ENCODE peak calls at places on chromosomes 16 and 17, in six cellular contexts. M is H1, T is stomach, K is spleen, N is HCT116, Y is transverse colon. W is an unnamed sample.

GRCh38 chr17:55158439-55158838 is 106.3 kb upstream of the HLF start:
- DNase-seq in K (no peak), T (no peak), N (no peak), M (no peak), Y (no peak), W (no peak)

GRCh38 chr17:82201498-82201910 is 11.1 kb downstream of the CCDC57 start:
- DNase-seq in Y (no peak), N (no peak), K (no peak), T (peak), M (no peak), W (no peak)

GRCh38 chr16:56729351-56729735 is 586 bp upstream of the NUP93 start:
- DNase-seq in K (no peak), Y (no peak), T (no peak), M (no peak), N (no peak), W (no peak)

GRCh38 chr17:72120878-72121163 is at the start of gene SOX9:
- DNase-seq in T (peak), M (peak), N (peak), K (no peak), Y (peak), W (no peak)

GRCh38 chr16:67378642-67379041 is 14.7 kb downstream of the TPPP3 start:
- DNase-seq in Y (no peak), N (no peak), T (no peak), K (no peak), M (no peak), W (no peak)

GRCh38 chr16:2704983-2705275 is 15.1 kb downstream of the PRSS27 start:
- DNase-seq in M (no peak), T (no peak), N (no peak), Y (no peak), K (no peak), W (no peak)

GRCh38 chr16:49348408-49349176 is 25.0 kb upstream of the C16orf78 start:
- DNase-seq in T (no peak), K (no peak), M (no peak), N (peak), Y (no peak), W (peak)

GRCh38 chr16:49336581-49336980 is 37.0 kb upstream of the C16orf78 start:
- DNase-seq in T (peak), K (no peak), N (no peak), Y (no peak), M (no peak), W (no peak)

GRCh38 chr17:77815127-77815905 is 143.2 kb upstream of the TNRC6C start:
- DNase-seq in K (peak), T (no peak), N (no peak), Y (no peak), M (no peak), W (no peak)

GRCh38 chr16:12341966-12342365 is 365.4 kb downstream of the SNX29 start:
- DNase-seq in K (no peak), N (no peak), Y (no peak), M (no peak), T (no peak), W (no peak)

GRCh38 chr16:68081796-68082567 is 3.2 kb upstream of the NFATC3 start:
- DNase-seq in K (no peak), Y (no peak), T (no peak), N (no peak), M (no peak), W (no peak)

GRCh38 chr16:8623634-8624033 is 2.1 kb downstream of the METTL22 start:
- DNase-seq in Y (no peak), N (no peak), M (no peak), K (no peak), T (no peak), W (peak)

GRCh38 chr16:57984443-57985203 is 13.7 kb upstream of the CNGB1 start:
- DNase-seq in M (peak), K (peak), N (no peak), T (peak), Y (peak), W (peak)

GRCh38 chr16:21646091-21646490 is 6.3 kb downstream of the IGSF6 start:
- DNase-seq in T (no peak), M (no peak), Y (no peak), K (no peak), N (no peak), W (no peak)

GRCh38 chr16:22977294-22977697 is 163.3 kb downstream of the HS3ST2 start:
- DNase-seq in M (no peak), Y (no peak), T (no peak), N (peak), K (no peak), W (no peak)

GRCh38 chr16:4944333-4945281 is 7.7 kb upstream of the PPL start:
- DNase-seq in T (peak), Y (peak), K (no peak), M (no peak), N (peak), W (peak)

GRCh38 chr16:5581963-5582362 is 484.4 kb upstream of the EEF2KMT start:
- DNase-seq in Y (no peak), M (no peak), K (no peak), N (no peak), T (no peak), W (no peak)

GRCh38 chr16:72317378-72317777 is 145.4 kb upstream of the PMFBP1 start:
- DNase-seq in T (no peak), Y (no peak), K (no peak), M (no peak), N (no peak), W (no peak)

DNA sequence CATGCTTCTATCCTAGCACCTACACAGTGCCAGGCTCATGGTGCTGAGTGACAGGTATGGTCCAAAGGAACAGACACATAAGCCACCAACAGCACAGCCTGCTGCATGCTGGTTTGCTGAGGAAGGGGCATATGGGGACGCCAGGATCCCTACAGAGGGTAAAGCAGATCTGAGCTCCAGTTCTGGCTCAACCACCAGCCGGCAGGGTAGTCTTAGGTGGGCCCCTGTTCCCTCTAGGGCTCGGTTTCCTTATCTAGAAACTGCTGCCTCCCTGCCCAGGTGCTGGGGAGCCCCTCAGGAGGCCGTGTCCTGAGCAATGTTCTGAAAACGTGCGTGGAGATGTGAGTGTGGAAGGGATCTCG is 24.2 kb upstream of the MRPS23 start:
- DNase-seq in N (no peak), K (no peak), T (no peak), Y (no peak), M (no peak), W (no peak)
- H3K4me3 ChIP-seq in N (no peak), K (no peak), T (no peak), Y (peak), M (peak), W (no peak)

GRCh38 chr17:42795465-42795864 is 3.0 kb downstream of the COA3 start:
- DNase-seq in K (no peak), Y (peak), M (no peak), T (no peak), N (no peak), W (no peak)

GRCh38 chr17:42797067-42798007 is 1.2 kb downstream of the COA3 start:
- DNase-seq in T (peak), N (no peak), M (no peak), Y (peak), K (no peak), W (no peak)

GRCh38 chr17:42796066-42796758 is 2.3 kb downstream of the COA3 start:
- DNase-seq in K (no peak), Y (no peak), M (no peak), N (no peak), T (no peak), W (no peak)

GRCh38 chr17:42798011-42798382 is 507 bp downstream of the COA3 start:
- DNase-seq in N (no peak), K (no peak), T (no peak), Y (no peak), M (no peak), W (no peak)

GRCh38 chr17:42798383-42799380 is at the start of the genes CNTD1 and COA3:
- DNase-seq in T (peak), N (peak), M (peak), K (peak), Y (peak), W (peak)
- TF ChIP-seq POLR2AphosphoS5 in T (peak), N (peak), M (peak), K (peak), Y (peak), W (peak)

DNA sequence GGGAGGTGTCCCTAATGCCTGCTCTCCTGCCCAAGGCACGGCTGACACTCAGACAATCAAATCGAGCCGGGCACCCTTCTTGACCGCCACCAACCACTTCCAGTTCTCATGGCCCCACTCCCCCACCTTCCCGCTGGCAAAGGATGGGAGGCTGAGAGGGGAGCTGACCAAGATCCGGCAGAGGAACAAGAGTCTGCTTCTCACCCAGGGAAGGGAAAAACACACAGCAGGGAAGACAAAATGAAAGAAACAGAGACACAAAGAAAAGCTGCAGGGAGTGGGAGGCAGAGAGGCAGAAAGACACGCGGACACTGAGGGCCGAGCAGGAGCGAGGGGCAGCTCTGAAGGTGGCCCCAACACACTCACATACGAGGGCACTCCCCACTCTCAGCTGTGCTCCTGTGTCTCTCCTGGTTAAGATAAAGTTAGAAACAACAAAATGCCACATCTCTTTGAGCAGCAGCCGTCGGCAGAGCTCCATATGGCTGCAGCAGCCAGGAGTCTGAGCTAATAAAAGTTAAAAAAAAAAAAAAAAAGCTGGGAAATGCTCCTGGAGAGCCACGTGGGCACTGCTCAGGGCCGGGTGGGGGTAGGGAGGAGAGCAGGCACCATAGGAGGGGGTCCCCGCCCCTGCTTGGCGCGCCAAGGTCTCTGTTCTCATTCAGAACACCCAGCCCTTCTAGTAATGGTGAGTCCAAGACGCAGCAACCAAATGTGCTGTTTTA is 7.4 kb downstream of the LRRC75A start:
- DNase-seq in T (no peak), Y (no peak), M (no peak), N (no peak), K (peak), W (no peak)
- H3K4me3 ChIP-seq in T (no peak), Y (peak), M (peak), N (no peak), K (no peak), W (no peak)

GRCh38 chr17:8801135-8801840 is 2.1 kb upstream of the MFSD6L start:
- DNase-seq in K (no peak), N (no peak), M (no peak), T (no peak), Y (no peak), W (no peak)

GRCh38 chr17:8800656-8801055 is 1.5 kb upstream of the MFSD6L start:
- DNase-seq in K (no peak), N (no peak), M (no peak), Y (no peak), T (no peak), W (no peak)

GRCh38 chr17:8799001-8799850 is at the start of gene MFSD6L:
- DNase-seq in Y (peak), T (peak), K (peak), N (no peak), M (peak), W (no peak)

GRCh38 chr17:8798176-8799000 is 777 bp downstream of the MFSD6L start:
- DNase-seq in T (no peak), M (no peak), Y (no peak), N (no peak), K (no peak), W (no peak)

DNA sequence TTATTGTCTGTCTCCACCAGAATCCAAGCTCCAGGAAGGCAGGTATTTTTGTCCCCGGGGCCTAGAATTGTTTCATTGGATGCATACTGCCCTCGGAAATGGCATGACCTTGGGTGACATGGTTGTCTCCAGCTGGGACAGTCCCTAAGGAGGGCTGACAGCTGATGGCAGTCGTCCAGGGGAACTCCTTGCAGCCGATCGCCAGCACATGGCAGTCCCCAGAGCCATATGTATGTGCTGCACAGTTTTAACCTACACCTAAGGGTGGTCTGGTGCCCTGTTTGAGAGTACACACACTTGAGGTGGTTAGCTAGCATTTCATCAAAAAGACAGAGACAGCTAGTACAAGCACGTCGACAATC is 667 bp upstream of the MFSD6L start:
- DNase-seq in N (no peak), T (no peak), Y (no peak), K (no peak), M (no peak), W (no peak)
- TF ChIP-seq POLR2AphosphoS5 in N (no peak), T (no peak), Y (no peak), K (no peak), M (no peak), W (no peak)

GRCh38 chr17:39209317-39210092 is 9.4 kb downstream of the RPL19 start:
- DNase-seq in K (peak), T (peak), N (no peak), M (no peak), Y (peak), W (peak)
- H3K4me3 ChIP-seq in K (no peak), T (peak), N (no peak), M (peak), Y (peak), W (no peak)

GRCh38 chr17:8066841-8067775 is 20.4 kb downstream of the ALOX12B start:
- DNase-seq in N (no peak), K (peak), M (no peak), Y (no peak), T (no peak), W (no peak)
- TF ChIP-seq POLR2AphosphoS5 in N (no peak), K (no peak), M (no peak), Y (no peak), T (no peak), W (no peak)

GRCh38 chr16:89117239-89117974 is 23.8 kb downstream of the ACSF3 start:
- DNase-seq in K (peak), N (no peak), Y (peak), T (no peak), M (no peak), W (no peak)
- H3K4me3 ChIP-seq in K (no peak), N (no peak), Y (no peak), T (no peak), M (no peak), W (no peak)

GRCh38 chr16:65793781-65794180 is 572.7 kb upstream of the CDH5 start:
- DNase-seq in N (no peak), Y (no peak), M (no peak), K (no peak), T (no peak), W (no peak)
- TF ChIP-seq POLR2AphosphoS5 in N (no peak), Y (no peak), M (no peak), K (no peak), T (no peak), W (no peak)

DNA sequence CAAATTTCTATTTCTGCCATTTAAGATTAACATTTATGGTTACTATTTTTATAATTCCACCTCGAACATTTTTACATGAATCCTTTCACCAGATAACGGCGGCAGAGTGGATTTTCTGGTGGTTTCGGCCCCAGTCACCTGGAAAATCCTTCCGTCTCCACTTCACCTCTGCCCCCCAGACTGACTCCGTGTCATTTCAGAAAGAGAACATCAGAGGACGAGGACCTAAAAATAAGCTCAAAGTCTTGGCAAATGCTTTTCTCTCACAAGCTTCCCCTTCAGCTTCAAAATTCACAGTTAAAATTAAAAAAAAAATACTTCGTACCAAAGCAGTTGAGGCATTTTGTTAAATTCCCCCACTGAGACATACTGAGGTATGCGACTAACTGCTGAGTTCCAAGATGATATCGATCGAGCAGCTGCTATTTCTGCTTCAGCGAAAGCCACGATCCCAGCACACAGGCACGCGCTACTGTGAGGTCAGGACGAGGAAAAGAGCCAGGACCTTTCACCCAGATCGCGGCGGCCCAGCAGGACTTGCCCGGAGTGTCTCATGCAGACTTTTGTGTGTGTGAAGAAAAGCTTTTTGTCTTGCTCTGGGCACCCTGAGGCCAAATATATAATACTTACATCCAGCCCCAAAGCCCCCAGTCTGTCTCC is 36.8 kb downstream of the ASPA start:
- DNase-seq in T (peak), M (no peak), K (no peak), Y (peak), N (no peak), W (peak)
- H3K4me3 ChIP-seq in T (no peak), M (no peak), K (no peak), Y (no peak), N (no peak), W (no peak)

GRCh38 chr17:37710344-37710886 is 34.4 kb downstream of the HNF1B start:
- DNase-seq in K (no peak), Y (peak), M (peak), T (peak), N (peak), W (peak)

GRCh38 chr17:37706446-37706845 is 38.4 kb downstream of the HNF1B start:
- DNase-seq in M (no peak), K (no peak), T (no peak), Y (no peak), N (no peak), W (no peak)

GRCh38 chr17:37708616-37709212 is 36.1 kb downstream of the HNF1B start:
- DNase-seq in N (no peak), Y (peak), K (no peak), T (peak), M (no peak), W (no peak)

GRCh38 chr17:37711113-37711512 is 33.7 kb downstream of the HNF1B start:
- DNase-seq in K (no peak), N (no peak), M (no peak), T (no peak), Y (no peak), W (no peak)

GRCh38 chr17:37708008-37708615 is 36.7 kb downstream of the HNF1B start:
- DNase-seq in K (no peak), T (peak), M (no peak), Y (peak), N (no peak), W (no peak)
- TF ChIP-seq POLR2AphosphoS5 in K (no peak), T (peak), M (no peak), Y (peak), N (no peak), W (no peak)